ENCODE peak calls at places on chromosomes 16 and 17, in six cellular contexts. I is uterus; T is T follicular helper cell; B is stimulated activated CD8-positive, alpha-beta memory T cell treated with anti-CD3 and anti-CD28 coated beads, Interleukin-7, amount 100 ng/mL, for 4 hours; K is activated CD8-positive, alpha-beta memory T cell treated with anti-CD3 and anti-CD28 coated beads for 4 hours; L is GM03348. U is an unnamed sample.

GRCh38 chr16:78292726-78293380 is 193.4 kb downstream of the WWOX start:
- DNase-seq in K (no peak), I (peak), T (no peak), B (no peak), L (no peak), U (no peak)

GRCh38 chr17:69898606-69899005 is 176.4 kb upstream of the KCNJ16 start:
- DNase-seq in L (peak), B (no peak), K (no peak), T (no peak), I (no peak), U (no peak)

GRCh38 chr16:57374067-57374534 is 1.8 kb downstream of the CX3CL1 start:
- DNase-seq in I (peak), L (no peak), B (no peak), T (no peak), K (no peak), U (no peak)

GRCh38 chr16:75236232-75236631 is 15.2 kb downstream of the BCAR1 start:
- DNase-seq in T (no peak), K (no peak), I (no peak), L (no peak), B (no peak), U (no peak)

GRCh38 chr17:78727476-78728229 is 54.4 kb downstream of the CYTH1 start:
- DNase-seq in B (no peak), K (no peak), L (no peak), I (no peak), T (no peak), U (no peak)

GRCh38 chr17:49694847-49695697 is 12.7 kb downstream of the SLC35B1 start:
- DNase-seq in L (peak), T (peak), B (peak), K (no peak), I (peak), U (peak)

GRCh38 chr16:50473375-50473945 is 74.7 kb upstream of the NKD1 start:
- DNase-seq in K (no peak), I (no peak), B (no peak), L (no peak), T (no peak), U (no peak)

GRCh38 chr16:17365591-17366298 is 105.0 kb downstream of the XYLT1 start:
- DNase-seq in K (no peak), L (peak), B (no peak), I (no peak), T (no peak), U (peak)

GRCh38 chr16:56749806-56750491 is 20.0 kb downstream of the NUP93 start:
- DNase-seq in K (no peak), I (no peak), B (no peak), L (peak), T (no peak), U (no peak)

GRCh38 chr16:84848991-84849634 is 29.3 kb downstream of the CRISPLD2 start:
- DNase-seq in T (no peak), B (no peak), I (no peak), K (no peak), L (no peak), U (no peak)

GRCh38 chr17:65190467-65191095 is 53.4 kb downstream of the RGS9 start:
- DNase-seq in B (no peak), L (peak), I (no peak), K (no peak), T (no peak), U (no peak)

GRCh38 chr16:23508589-23509440 is 1.5 kb downstream of the GGA2 start:
- DNase-seq in T (no peak), I (no peak), B (no peak), K (no peak), L (peak), U (peak)

GRCh38 chr17:37826497-37827115 is 81.7 kb upstream of the HNF1B start:
- DNase-seq in B (no peak), T (no peak), I (no peak), K (no peak), L (no peak), U (peak)

GRCh38 chr17:66276328-66276937 is 26.0 kb upstream of the PRKCA start:
- DNase-seq in I (no peak), L (no peak), K (no peak), T (no peak), B (no peak), U (no peak)

GRCh38 chr17:42019509-42020404 is at the start of gene NKIRAS2:
- DNase-seq in L (peak), I (peak), T (peak), B (peak), K (peak), U (peak)

GRCh38 chr17:31008374-31009035 is 37.7 kb downstream of the RNF135 start:
- DNase-seq in L (peak), B (no peak), T (peak), I (peak), K (no peak), U (no peak)

GRCh38 chr16:54455021-54455725 is 168.6 kb upstream of the IRX3 start:
- DNase-seq in I (no peak), L (peak), T (no peak), K (no peak), B (no peak), U (no peak)

GRCh38 chr17:50125420-50125997 is 4.5 kb downstream of the SAMD14 start:
- DNase-seq in I (no peak), K (no peak), B (no peak), T (no peak), L (no peak), U (no peak)

GRCh38 chr17:74639704-74640142 is 16.2 kb upstream of the CD300E start:
- DNase-seq in B (no peak), T (no peak), L (no peak), K (no peak), I (no peak), U (peak)

GRCh38 chr16:17277981-17278381 is 192.8 kb downstream of the XYLT1 start:
- DNase-seq in K (no peak), L (no peak), B (no peak), T (no peak), I (peak), U (no peak)

GRCh38 chr16:12132850-12133249 is 156.3 kb downstream of the SNX29 start:
- DNase-seq in L (no peak), K (no peak), T (no peak), I (no peak), B (no peak), U (no peak)

GRCh38 chr16:23629516-23629915 is 11.6 kb downstream of the PALB2 start:
- DNase-seq in I (no peak), L (no peak), K (no peak), T (no peak), B (no peak), U (no peak)

GRCh38 chr16:669666-670065 is 1.7 kb downstream of the RHOT2 start:
- DNase-seq in B (no peak), T (no peak), L (no peak), I (no peak), K (no peak), U (no peak)

GRCh38 chr16:87343753-87344050 is 26.5 kb upstream of the C16orf95 start:
- DNase-seq in B (no peak), K (no peak), L (no peak), I (no peak), T (no peak), U (no peak)

GRCh38 chr16:6558133-6558532 is 774.5 kb upstream of the RBFOX1 start:
- DNase-seq in B (no peak), K (no peak), I (no peak), L (no peak), T (no peak), U (no peak)

GRCh38 chr17:56482229-56482628 is 111.3 kb upstream of the NOG start:
- DNase-seq in I (no peak), B (no peak), T (no peak), L (no peak), K (no peak), U (no peak)

GRCh38 chr16:50202926-50203624 is 50.0 kb downstream of the TENT4B start:
- DNase-seq in L (peak), B (no peak), T (no peak), K (no peak), I (peak), U (no peak)

U was measured in AML-193.